ENCODE peak calls at places on chromosomes 5 and 9, in four cellular contexts. P, Y, E and G are unnamed samples.
A peak's percentile ranks its signal among the peaks of the same experiment; 100 is the strongest.

GRCh38 chr5:135385576-135385975 is 13.5 kb downstream of the MACROH2A1 start:
- ATAC-seq in P (no peak), Y (no peak), E (no peak), G (no peak)

GRCh38 chr9:26974927-26975326 is 18.7 kb downstream of the IFT74 start:
- ATAC-seq in P (peak; percentile 41), Y (no peak), E (no peak), G (no peak)

GRCh38 chr9:94623253-94623652 is 16.1 kb downstream of the FBP1 start:
- ATAC-seq in P (peak; percentile 86), Y (peak; percentile 95), E (peak; percentile 40), G (no peak)

GRCh38 chr5:5666076-5666365 is 243.5 kb downstream of the ICE1 start:
- ATAC-seq in P (no peak), Y (no peak), E (no peak), G (no peak)

GRCh38 chr5:123790226-123790625 is 278.2 kb downstream of the CSNK1G3 start:
- ATAC-seq in P (no peak), Y (no peak), E (no peak), G (no peak)

GRCh38 chr5:117652001-117652639 is 1077.5 kb upstream of the SEMA6A start:
- ATAC-seq in P (no peak), Y (no peak), E (no peak), G (no peak)

GRCh38 chr5:96716007-96716406 is 53.8 kb downstream of the CAST start:
- ATAC-seq in P (no peak), Y (no peak), E (no peak), G (no peak)

GRCh38 chr5:1966461-1966860 is 83.7 kb upstream of the IRX4 start:
- ATAC-seq in P (peak; percentile 28), Y (no peak), E (no peak), G (no peak)

GRCh38 chr9:84990850-84991505 is 321.4 kb downstream of the NTRK2 start:
- ATAC-seq in P (no peak), Y (no peak), E (no peak), G (no peak)

GRCh38 chr5:144318011-144318410 is 147.3 kb downstream of the KCTD16 start:
- ATAC-seq in P (peak; percentile 78), Y (no peak), E (no peak), G (no peak)

GRCh38 chr9:128253991-128254346 is 21.8 kb downstream of the GOLGA2 start:
- ATAC-seq in P (no peak), Y (no peak), E (no peak), G (no peak)

GRCh38 chr9:128254362-128254761 is 21.4 kb downstream of the GOLGA2 start:
- ATAC-seq in P (peak; percentile 6), Y (no peak), E (no peak), G (no peak)

GRCh38 chr9:128253140-128253990 is 22.4 kb downstream of the GOLGA2 start:
- ATAC-seq in P (no peak), Y (no peak), E (no peak), G (no peak)

GRCh38 chr9:128257086-128257825 is 18.6 kb downstream of the GOLGA2 start:
- ATAC-seq in P (no peak), Y (no peak), E (peak; percentile 9), G (no peak)

GRCh38 chr9:128254855-128255759 is 20.7 kb downstream of the GOLGA2 start:
- ATAC-seq in P (peak; percentile 70), Y (peak; percentile 77), E (peak; percentile 64), G (peak; percentile 61)
- TF ChIP-seq POLR2AphosphoS5 in P (no peak), Y (no peak), E (no peak), G (no peak)

GRCh38 chr5:139980765-139981164 is 62.3 kb downstream of the NRG2 start:
- ATAC-seq in P (no peak), Y (peak; percentile 13), E (no peak), G (no peak)
- TF ChIP-seq POLR2AphosphoS5 in P (no peak), Y (no peak), E (no peak), G (no peak)

DNA sequence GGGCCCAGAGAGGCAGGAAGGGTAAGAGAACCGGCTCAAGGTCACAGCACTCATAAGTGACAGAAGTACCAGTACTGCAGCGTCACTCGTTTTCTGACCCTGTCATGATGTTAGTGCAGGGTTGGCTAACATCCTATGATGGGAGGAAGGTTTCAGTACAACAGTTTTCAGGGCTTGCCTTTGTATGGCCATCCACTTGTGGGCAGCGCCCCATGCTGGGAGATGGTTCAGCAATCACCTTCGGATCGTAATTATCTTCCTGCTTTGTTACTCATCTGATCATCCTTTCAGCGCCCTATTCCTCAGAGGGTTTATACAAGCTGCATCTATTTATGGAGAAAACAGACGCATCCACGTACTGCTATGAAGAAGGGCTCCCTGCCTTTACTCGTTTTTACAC is 2.4 kb downstream of the MAP1B start:
- ATAC-seq in P (no peak), Y (no peak), E (no peak), G (no peak)
- TF ChIP-seq POLR2AphosphoS5 in P (no peak), Y (no peak), E (no peak), G (peak; percentile 32)

GRCh38 chr5:171954721-171955120 is 51.7 kb downstream of the FBXW11 start:
- ATAC-seq in P (no peak), Y (no peak), E (no peak), G (no peak)
- TF ChIP-seq POLR2AphosphoS5 in P (no peak), Y (no peak), E (no peak), G (no peak)

GRCh38 chr5:160421625-160422258 is at the start of gene PTTG1:
- ATAC-seq in P (peak; percentile 90), Y (peak; percentile 81), E (peak; percentile 95), G (peak; percentile 88)
- TF ChIP-seq POLR2AphosphoS5 in P (peak; percentile 97), Y (peak; percentile 81), E (no peak), G (peak; percentile 5)

GRCh38 chr5:142015781-142016533 is 3.1 kb upstream of the GNPDA1 start:
- ATAC-seq in P (no peak), Y (peak; percentile 20), E (peak; percentile 37), G (no peak)
- TF ChIP-seq POLR2AphosphoS5 in P (no peak), Y (no peak), E (no peak), G (no peak)

GRCh38 chr5:115816226-115817042 is at the start of gene CDO1:
- ATAC-seq in P (peak; percentile 79), Y (peak; percentile 21), E (peak; percentile 87), G (peak; percentile 82)

GRCh38 chr5:115818821-115819220 is 2.4 kb upstream of the CDO1 start:
- ATAC-seq in P (no peak), Y (no peak), E (no peak), G (no peak)

GRCh38 chr5:115815693-115816225 is 700 bp downstream of the CDO1 start:
- ATAC-seq in P (peak; percentile 52), Y (peak; percentile 20), E (peak; percentile 64), G (peak; percentile 32)

GRCh38 chr5:115825948-115826347 is 9.5 kb upstream of the CDO1 start:
- ATAC-seq in P (no peak), Y (no peak), E (no peak), G (no peak)

DNA sequence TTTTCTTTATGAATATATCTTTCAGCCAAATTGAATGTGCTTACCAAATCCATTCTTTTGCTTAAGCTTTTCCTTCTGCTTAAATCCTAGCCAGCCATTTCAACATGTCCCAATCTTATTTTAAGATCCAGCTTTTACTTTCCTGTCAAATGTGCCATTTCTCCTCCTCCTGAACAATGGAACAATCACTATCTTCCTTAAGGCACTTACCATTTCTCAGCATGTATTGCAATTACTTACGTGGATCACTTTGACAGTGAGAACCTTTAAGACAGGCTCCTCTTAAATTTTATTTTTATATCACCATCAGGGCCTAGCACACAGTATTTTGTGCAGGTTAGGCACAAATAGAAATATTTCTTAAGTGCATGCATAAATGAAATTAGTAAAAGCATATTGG is 4.4 kb upstream of the CDO1 start:
- ATAC-seq in P (no peak), Y (no peak), E (no peak), G (no peak)
- TF ChIP-seq POLR2AphosphoS5 in P (no peak), Y (no peak), E (no peak), G (no peak)

GRCh38 chr9:112033237-112034215 is 136.9 kb downstream of the UGCG start:
- ATAC-seq in P (no peak), Y (peak; percentile 2), E (no peak), G (no peak)
- TF ChIP-seq POLR2AphosphoS5 in P (no peak), Y (peak; percentile 76), E (no peak), G (no peak)

DNA sequence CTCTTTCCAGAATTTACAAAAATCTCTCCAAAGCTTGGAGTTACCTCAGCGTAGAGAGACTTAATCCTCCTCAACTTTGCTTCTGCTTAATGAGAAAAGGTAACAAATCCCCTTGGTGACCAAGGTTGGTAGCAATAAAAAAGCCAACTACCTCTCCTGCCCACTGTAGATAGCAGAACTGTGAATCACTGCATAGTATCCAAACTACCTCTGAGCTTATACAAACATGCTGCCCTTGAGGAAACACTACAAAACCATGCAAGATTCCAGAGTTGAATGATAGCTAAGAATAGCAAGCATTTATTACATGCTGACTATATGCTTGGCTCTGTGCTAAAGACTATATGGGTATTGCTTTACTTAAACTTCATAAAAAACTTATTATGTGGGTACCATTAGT is 2.8 kb upstream of the ADAMTS12 start:
- ATAC-seq in P (no peak), Y (no peak), E (no peak), G (no peak)
- TF ChIP-seq POLR2AphosphoS5 in P (no peak), Y (no peak), E (no peak), G (no peak)

DNA sequence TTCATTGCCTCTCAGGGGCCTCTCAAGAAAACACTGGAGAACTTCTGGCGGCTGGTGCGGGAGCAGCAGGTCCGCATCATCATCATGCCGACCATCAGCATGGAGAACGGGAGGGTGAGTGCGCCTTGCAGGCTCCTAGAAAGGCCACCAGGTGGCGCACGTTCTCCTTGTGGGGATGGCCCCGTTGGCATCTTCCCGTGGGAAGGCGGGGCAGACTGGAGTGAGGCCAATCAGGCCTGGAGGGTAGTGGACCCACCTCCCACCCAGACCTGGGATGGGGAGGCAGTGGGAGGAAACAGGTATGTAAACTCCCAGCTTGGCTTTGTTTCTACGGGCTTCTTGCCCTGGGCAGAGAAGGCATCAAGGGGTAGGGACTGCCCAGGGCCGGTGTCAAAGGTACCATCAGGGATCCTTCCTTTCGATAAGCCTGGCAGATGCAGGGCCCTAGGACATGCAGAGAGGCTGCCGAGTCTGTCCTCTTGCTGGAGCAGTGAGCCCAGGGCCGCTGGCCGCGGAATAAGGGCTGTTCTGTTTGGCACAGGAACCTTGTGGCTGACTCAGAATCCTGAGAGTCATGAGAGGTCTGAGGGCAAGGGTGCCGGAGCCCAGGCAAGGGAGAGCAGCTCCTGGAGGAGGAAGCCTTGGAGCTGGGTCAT is 18.9 kb upstream of the SPTLC1 start:
- ATAC-seq in P (peak; percentile 89), Y (peak; percentile 90), E (peak; percentile 91), G (peak; percentile 83)
- TF ChIP-seq POLR2AphosphoS5 in P (peak; percentile 59), Y (no peak), E (no peak), G (no peak)